ENCODE peak calls at places on chromosomes 4 and X, in four cellular contexts. V is AG09319, O is RWPE1, S is AG04449. C is an unnamed sample.

GRCh38 chr4:20256381-20256881 is 4.7 kb downstream of the SLIT2 start:
- DNase-seq in V (no peak), S (no peak), O (no peak), C (peak)

GRCh38 chrX:20527458-20528099 is 260.9 kb upstream of the RPS6KA3 start:
- DNase-seq in V (no peak), O (peak), S (no peak), C (no peak)

GRCh38 chr4:7434766-7435150 is at the start of gene PSAPL1:
- DNase-seq in V (no peak), O (peak), S (no peak), C (no peak)

GRCh38 chr4:61373901-61374611 is 173.9 kb downstream of the ADGRL3 start:
- DNase-seq in O (peak), V (no peak), S (no peak), C (no peak)

GRCh38 chr4:138255917-138256597 is 13.9 kb upstream of the SLC7A11 start:
- DNase-seq in V (no peak), S (no peak), O (no peak), C (no peak)

GRCh38 chrX:118807151-118808017 is 16.2 kb upstream of the ZCCHC12 start:
- DNase-seq in S (no peak), O (no peak), V (peak), C (no peak)

GRCh38 chrX:36383491-36383890 is 464.0 kb downstream of the CFAP47 start:
- DNase-seq in O (no peak), S (no peak), V (no peak), C (no peak)

GRCh38 chr4:44760142-44760898 is 34.0 kb upstream of the GNPDA2 start:
- DNase-seq in V (no peak), S (no peak), O (peak), C (no peak)

GRCh38 chrX:15574017-15574416 is 26.7 kb downstream of the ACE2 start:
- DNase-seq in O (no peak), V (no peak), S (no peak), C (no peak)

GRCh38 chrX:67568769-67569168 is 24.9 kb downstream of the AR start:
- DNase-seq in O (no peak), S (no peak), V (no peak), C (no peak)

GRCh38 chr4:131091896-131092295 is 1995.9 kb downstream of the C4orf33 start:
- DNase-seq in O (peak), V (no peak), S (no peak), C (no peak)

GRCh38 chr4:175411251-175411650 is 400.8 kb downstream of the GPM6A start:
- DNase-seq in S (no peak), O (no peak), V (no peak), C (no peak)

GRCh38 chr4:120667102-120667501 is 255.4 kb downstream of the PRDM5 start:
- DNase-seq in O (no peak), S (no peak), V (no peak), C (no peak)

GRCh38 chr4:169485791-169486742 is 126.3 kb downstream of the NEK1 start:
- DNase-seq in O (peak), S (no peak), V (no peak), C (peak)

GRCh38 chr4:118756429-118756828 is 71.2 kb downstream of the METTL14 start:
- DNase-seq in O (no peak), S (no peak), V (no peak), C (no peak)

GRCh38 chr4:101762025-101762424 is 28.5 kb upstream of the BANK1 start:
- DNase-seq in S (no peak), O (no peak), V (no peak), C (no peak)

GRCh38 chrX:25433307-25433706 is 417.5 kb upstream of the ARX start:
- DNase-seq in O (no peak), S (no peak), V (no peak), C (no peak)

GRCh38 chr4:67545199-67545995 is at the start of gene CENPC:
- DNase-seq in V (peak), S (peak), O (peak), C (peak)

GRCh38 chr4:41363384-41363981 is 106.8 kb downstream of the UCHL1 start:
- DNase-seq in S (no peak), V (peak), O (peak), C (peak)

GRCh38 chr4:138981930-138982390 is 33.6 kb upstream of the NOCT start:
- DNase-seq in S (no peak), O (peak), V (peak), C (no peak)

GRCh38 chr4:80475781-80476180 is 140.3 kb downstream of the CFAP299 start:
- DNase-seq in V (no peak), S (no peak), O (no peak), C (no peak)

GRCh38 chrX:134548257-134548732 is 88.3 kb downstream of the HPRT1 start:
- DNase-seq in O (no peak), S (no peak), V (no peak), C (no peak)

GRCh38 chr4:144663852-144664488 is 18.0 kb downstream of the HHIP start:
- DNase-seq in S (no peak), O (no peak), V (no peak), C (no peak)

GRCh38 chr4:126871810-126872209 is 760.9 kb upstream of the INTU start:
- DNase-seq in O (no peak), S (no peak), V (no peak), C (no peak)

GRCh38 chr4:52869196-52869595 is 7.1 kb downstream of the RASL11B start:
- DNase-seq in O (no peak), S (no peak), V (peak), C (no peak)

GRCh38 chr4:3471886-3472285 is 8.8 kb downstream of the DOK7 start:
- DNase-seq in V (no peak), O (no peak), S (no peak), C (no peak)

GRCh38 chrX:19991350-19991718 is 473 bp upstream of the BCLAF3 start:
- DNase-seq in S (no peak), O (no peak), V (no peak), C (no peak)

GRCh38 chrX:48083212-48083611 is 11.8 kb upstream of the ZNF630 start:
- DNase-seq in O (peak), V (no peak), S (no peak), C (peak)

GRCh38 chr4:118911162-118911791 is 22.6 kb downstream of the SYNPO2 start:
- DNase-seq in S (peak), O (no peak), V (no peak), C (peak)

GRCh38 chr4:61911313-61911756 is 711.2 kb downstream of the ADGRL3 start:
- DNase-seq in O (no peak), S (no peak), V (no peak), C (no peak)

GRCh38 chr4:138659041-138659565 is 356.5 kb upstream of the NOCT start:
- DNase-seq in O (no peak), V (no peak), S (no peak), C (no peak)

GRCh38 chrX:71143508-71143907 is 1.1 kb upstream of the NLGN3 start:
- DNase-seq in S (no peak), V (no peak), O (no peak), C (no peak)

GRCh38 chr4:4524364-4524763 is 17.5 kb downstream of the STX18 start:
- DNase-seq in O (no peak), S (no peak), V (no peak), C (no peak)

GRCh38 chr4:4521069-4521468 is 20.8 kb downstream of the STX18 start:
- DNase-seq in V (no peak), O (no peak), S (no peak), C (no peak)

GRCh38 chr4:4521767-4522166 is 20.1 kb downstream of the STX18 start:
- DNase-seq in S (no peak), V (no peak), O (no peak), C (no peak)

GRCh38 chr4:4518747-4519146 is 23.1 kb downstream of the STX18 start:
- DNase-seq in S (no peak), V (no peak), O (no peak), C (no peak)

DNA sequence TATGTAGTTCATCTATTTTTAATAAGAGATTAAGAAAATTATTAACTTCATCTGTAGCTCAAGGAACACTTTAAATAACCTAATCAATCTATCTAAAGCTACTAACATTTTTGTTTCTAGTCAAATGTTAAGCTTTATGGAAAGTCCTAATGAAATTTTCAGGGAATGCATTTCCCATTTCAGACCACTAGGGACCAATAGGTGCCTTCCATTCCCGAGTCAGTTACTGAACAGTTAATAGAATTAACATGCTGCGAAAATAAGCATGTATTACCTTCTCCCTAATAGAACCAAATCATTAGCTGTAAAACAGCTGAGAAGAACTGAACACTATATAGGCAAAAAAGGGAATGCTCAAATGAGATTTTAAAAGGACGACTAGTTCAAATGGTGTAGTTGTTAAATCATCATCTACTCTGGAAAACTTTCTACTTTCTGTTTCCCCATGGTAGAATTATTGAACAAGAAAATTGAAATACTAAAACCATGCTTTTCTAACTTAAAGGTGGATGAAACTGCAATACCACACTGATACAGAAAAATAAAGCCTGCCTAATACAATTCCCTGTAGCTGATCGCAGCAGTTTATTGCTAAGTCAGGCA is 22.5 kb downstream of the STX18 start:
- DNase-seq in S (no peak), O (peak), V (no peak), C (no peak)
- TF ChIP-seq CTCF in S (peak), O (peak), V (peak), C (peak)

DNA sequence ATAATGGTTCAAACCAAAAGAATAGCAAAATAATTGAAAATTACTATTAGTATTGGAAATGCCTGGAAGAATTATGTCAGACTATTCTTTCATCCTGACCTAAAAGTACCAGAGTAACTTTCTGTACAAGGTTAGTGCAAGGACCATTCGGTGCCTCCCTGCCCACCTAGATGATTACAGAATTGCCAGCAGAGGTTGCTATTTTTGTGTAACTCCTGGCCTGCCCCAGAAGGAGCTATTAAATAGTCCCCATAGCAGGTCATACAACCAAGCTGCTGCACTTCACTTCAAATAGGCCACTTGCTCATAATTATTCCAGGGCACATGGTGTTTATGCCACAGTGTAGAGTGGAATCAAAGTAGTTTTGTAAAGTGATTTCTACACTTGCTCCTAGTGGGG is 831.1 kb upstream of the PABPC4L start:
- DNase-seq in S (no peak), O (no peak), V (no peak), C (no peak)
- TF ChIP-seq CTCF in S (no peak), O (no peak), V (no peak), C (no peak)

GRCh38 chr4:122650148-122650547 is 29.3 kb upstream of the IL21 start:
- DNase-seq in O (no peak), S (no peak), V (no peak), C (no peak)

GRCh38 chr4:122658377-122658776 is 37.5 kb upstream of the IL21 start:
- DNase-seq in V (no peak), S (no peak), O (no peak), C (no peak)

GRCh38 chr4:122647656-122648055 is 26.8 kb upstream of the IL21 start:
- DNase-seq in S (no peak), O (no peak), V (no peak), C (no peak)

DNA sequence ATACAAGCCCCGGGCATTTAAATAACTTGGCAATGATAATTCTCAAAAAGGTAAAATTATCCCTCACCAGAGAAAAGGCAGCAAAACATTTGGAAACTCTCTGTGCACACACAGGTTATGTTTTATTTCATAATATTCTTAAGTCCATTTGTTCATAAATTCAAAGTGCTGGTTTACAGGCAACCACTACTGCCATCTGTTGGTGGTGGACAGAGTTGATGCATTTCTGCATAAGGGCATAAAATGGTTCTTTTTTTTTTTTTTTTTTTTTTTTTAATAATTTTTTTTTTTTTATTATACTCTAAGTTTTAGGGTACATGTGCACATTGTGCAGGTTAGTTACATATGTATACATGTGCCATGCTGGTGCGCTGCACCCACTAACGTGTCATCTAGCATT is 31.5 kb upstream of the IL21 start:
- DNase-seq in S (no peak), V (peak), O (peak), C (no peak)
- TF ChIP-seq CTCF in S (peak), V (peak), O (peak), C (peak)

DNA sequence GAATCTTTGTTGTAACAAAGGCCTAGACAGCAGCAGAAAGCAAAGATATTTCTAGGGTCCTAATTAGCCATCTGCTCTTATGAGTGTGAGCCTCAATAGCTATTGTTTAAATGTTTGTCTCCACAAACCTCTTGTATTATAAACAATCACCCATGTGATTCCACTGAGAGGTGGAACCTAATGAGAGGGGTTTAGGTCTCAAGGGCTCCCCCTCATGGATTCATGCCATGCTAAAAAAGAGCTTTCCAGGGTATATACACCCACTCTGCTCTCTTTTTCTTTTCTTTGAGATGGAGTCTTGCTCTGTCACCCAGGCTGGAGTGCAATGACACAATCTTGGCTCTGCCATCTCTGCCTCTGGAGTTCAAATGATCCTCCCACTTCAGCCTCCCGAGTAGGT is 42.1 kb downstream of the TRIM61 start:
- DNase-seq in V (no peak), S (no peak), O (no peak), C (no peak)
- TF ChIP-seq CTCF in V (no peak), S (no peak), O (no peak), C (peak)

GRCh38 chrX:12899506-12899905 is 6.9 kb upstream of the TLR8 start:
- DNase-seq in S (no peak), V (no peak), O (no peak), C (no peak)
- TF ChIP-seq CTCF in S (no peak), V (no peak), O (no peak), C (no peak)

C was measured in BJ.